ENCODE peak calls at places on chromosome 18, in six cellular contexts. M is adrenal gland, H is sigmoid colon, L is heart left ventricle, B is spleen, N is stomach. Y is an unnamed sample. For H3K4me1, the result is how much of the 10 kb centered on the place peaks cover.

GRCh38 chr18:33839452-33840225 is 261.6 kb downstream of the ASXL3 start:
- DNase-seq in B (no peak), M (no peak), H (no peak), L (no peak), N (no peak), Y (peak)

GRCh38 chr18:61865466-61866165 is 27.2 kb downstream of the RNF152 start:
- DNase-seq in B (no peak), H (no peak), M (no peak), N (no peak), L (no peak), Y (no peak)

GRCh38 chr18:59270689-59271257 is 2.5 kb downstream of the RAX start:
- DNase-seq in M (no peak), H (no peak), N (no peak), B (peak), L (no peak), Y (no peak)

GRCh38 chr18:8536226-8536625 is 73.0 kb upstream of the RAB12 start:
- DNase-seq in H (no peak), L (no peak), N (no peak), B (no peak), M (no peak), Y (no peak)

GRCh38 chr18:43534511-43534910 is 257.2 kb upstream of the SYT4 start:
- DNase-seq in H (no peak), B (no peak), L (no peak), M (no peak), N (no peak), Y (no peak)

GRCh38 chr18:55861266-55861665 is 273.3 kb upstream of the TCF4 start:
- DNase-seq in H (no peak), B (no peak), N (no peak), L (no peak), M (no peak), Y (no peak)

GRCh38 chr18:24930974-24931373 is 421.0 kb downstream of the ZNF521 start:
- DNase-seq in N (peak), B (no peak), H (no peak), L (no peak), M (no peak), Y (no peak)

GRCh38 chr18:27202771-27203170 is 17.7 kb upstream of the CHST9 start:
- DNase-seq in L (no peak), H (no peak), B (no peak), N (no peak), M (no peak), Y (no peak)

GRCh38 chr18:39198376-39198775 is 1632.8 kb upstream of the CELF4 start:
- DNase-seq in M (no peak), L (no peak), B (no peak), N (no peak), H (no peak), Y (no peak)

GRCh38 chr18:58896734-58897508 is 32.2 kb downstream of the ZNF532 start:
- DNase-seq in H (no peak), L (no peak), B (no peak), N (no peak), M (no peak), Y (no peak)

GRCh38 chr18:22640281-22640842 is 222.6 kb upstream of the CTAGE1 start:
- DNase-seq in L (no peak), H (peak), M (no peak), N (no peak), B (no peak), Y (no peak)

GRCh38 chr18:38427234-38427633 is 861.6 kb upstream of the CELF4 start:
- DNase-seq in B (no peak), H (no peak), L (no peak), M (no peak), N (no peak), Y (no peak)

GRCh38 chr18:75350440-75350839 is 77.1 kb downstream of the SMIM21 start:
- DNase-seq in L (no peak), N (no peak), M (no peak), B (no peak), H (no peak), Y (no peak)

GRCh38 chr18:8260319-8260718 is 348.9 kb upstream of the RAB12 start:
- DNase-seq in L (no peak), B (no peak), N (no peak), M (no peak), H (no peak), Y (no peak)

DNA sequence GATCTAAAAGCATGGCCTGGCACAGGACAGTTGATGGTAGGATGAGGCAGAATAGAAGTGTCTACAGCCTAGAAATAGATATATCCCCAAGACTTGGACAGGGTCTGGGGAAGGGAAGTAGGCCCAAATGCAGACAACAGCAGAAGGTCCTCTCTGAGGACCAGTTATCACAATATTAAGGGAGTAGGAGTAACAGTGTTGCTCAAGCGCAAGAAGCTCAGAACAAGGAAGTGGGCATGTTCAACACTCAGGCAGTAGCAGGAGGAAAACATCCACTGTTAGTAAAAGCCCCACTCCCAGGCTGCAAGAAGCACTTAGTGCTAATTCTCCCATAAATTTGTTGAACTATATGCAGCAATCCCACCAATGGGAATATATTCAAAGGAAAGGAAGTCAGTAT is 314.7 kb downstream of the METTL4 start:
- DNase-seq in M (no peak), L (no peak), B (no peak), N (no peak), H (no peak), Y (no peak)
- TF ChIP-seq POLR2A in M (no peak), L (no peak), B (no peak), N (no peak), H (no peak), Y (no peak)

GRCh38 chr18:60684843-60685513 is 312.4 kb upstream of the MC4R start:
- DNase-seq in B (no peak), H (no peak), L (no peak), M (no peak), N (no peak), Y (no peak)
- TF ChIP-seq CTCF in B (peak), H (no peak), L (peak), M (peak), N (peak), Y (peak)

DNA sequence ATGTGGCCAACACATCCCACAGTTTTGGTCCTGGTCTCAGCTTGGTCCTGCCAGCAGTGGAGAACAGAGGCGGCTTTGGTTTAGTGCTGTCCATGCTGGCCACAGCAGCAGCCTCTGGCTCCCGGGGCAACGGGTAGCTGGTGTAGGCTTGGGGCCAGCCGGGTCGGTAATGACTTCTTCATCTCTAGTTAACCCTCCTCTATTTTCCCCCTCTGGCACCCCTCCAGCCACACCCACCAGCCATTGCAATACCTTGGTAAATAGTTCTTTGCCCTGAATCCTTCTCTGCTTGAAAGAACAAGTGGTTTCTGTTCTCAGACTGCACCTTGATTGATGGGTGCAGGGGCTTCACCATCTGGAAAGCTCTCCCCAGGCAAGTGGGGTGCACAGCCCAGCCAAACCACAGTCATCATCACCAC is 31.7 kb upstream of the ZNF396 start:
- DNase-seq in N (peak), B (no peak), M (no peak), L (no peak), H (no peak), Y (no peak)
- H3K4me1 ChIP-seq in N (under half), B (half or more), M (under half), L (under half), H (under half), Y (under half)

GRCh38 chr18:9614401-9615279 is at the start of gene PPP4R1:
- DNase-seq in L (peak), N (peak), H (peak), B (peak), M (peak), Y (peak)
- TF ChIP-seq POLR2A in L (no peak), N (no peak), H (no peak), B (no peak), M (no peak), Y (peak)